ENCODE peak calls at places on chromosome 2, in six cellular contexts. D is neuronal stem cell, L is IMR-90, N is mesendoderm, W is H1, F is mesenchymal stem cell. Q is an unnamed sample.

GRCh38 chr2:110770696-110771425 is 38.5 kb downstream of the ACOXL start:
- DNase-seq in N (peak; percentile 92), D (peak; percentile 87), W (no peak), F (peak; percentile 29), L (peak; percentile 27), Q (no peak)

GRCh38 chr2:8324164-8324848 is 357.6 kb upstream of the ID2 start:
- DNase-seq in L (peak; percentile 54), F (no peak), D (no peak), N (peak; percentile 84), W (no peak), Q (no peak)

GRCh38 chr2:177169810-177170514 is 42.6 kb upstream of the HNRNPA3 start:
- DNase-seq in L (no peak), F (no peak), N (no peak), D (no peak), W (no peak), Q (peak; percentile 57)

GRCh38 chr2:85132392-85132791 is 800 bp upstream of the TCF7L1 start:
- DNase-seq in N (no peak), L (peak; percentile 39), D (no peak), W (no peak), F (no peak), Q (peak; percentile 57)

GRCh38 chr2:239343946-239344856 is 56.6 kb downstream of the HDAC4 start:
- DNase-seq in F (no peak), N (no peak), L (no peak), W (no peak), D (no peak), Q (no peak)

GRCh38 chr2:42793314-42794270 is 1.2 kb upstream of the HAAO start:
- DNase-seq in N (peak; percentile 65), W (no peak), F (peak; percentile 46), L (no peak), D (peak; percentile 38), Q (no peak)

GRCh38 chr2:186687774-186688173 is 6.1 kb upstream of the FAM171B start:
- DNase-seq in L (peak; percentile 90), D (no peak), F (peak; percentile 17), N (no peak), W (no peak), Q (no peak)

GRCh38 chr2:23404426-23404825 is 19.4 kb downstream of the KLHL29 start:
- DNase-seq in N (peak; percentile 91), D (no peak), F (peak; percentile 89), W (no peak), L (peak; percentile 91), Q (peak; percentile 55)

GRCh38 chr2:50672286-50672685 is 359.6 kb downstream of the NRXN1 start:
- DNase-seq in N (no peak), L (no peak), W (no peak), D (no peak), F (no peak), Q (no peak)

GRCh38 chr2:101135412-101136296 is 15.5 kb downstream of the TBC1D8 start:
- DNase-seq in N (peak; percentile 59), L (no peak), W (no peak), F (no peak), D (no peak), Q (peak; percentile 41)

GRCh38 chr2:236718207-236718992 is 148.8 kb downstream of the ACKR3 start:
- DNase-seq in L (peak; percentile 8), N (no peak), W (no peak), F (no peak), D (no peak), Q (peak; percentile 77)

GRCh38 chr2:124258481-124258880 is 233.4 kb downstream of the CNTNAP5 start:
- DNase-seq in F (peak; percentile 20), W (no peak), N (no peak), D (no peak), L (peak; percentile 37), Q (no peak)

GRCh38 chr2:41774011-41774605 is 273.7 kb upstream of the PKDCC start:
- DNase-seq in D (no peak), N (peak; percentile 69), W (no peak), F (no peak), L (no peak), Q (no peak)

GRCh38 chr2:3594493-3595281 is at the start of gene COLEC11:
- DNase-seq in N (peak; percentile 70), L (no peak), D (no peak), W (no peak), F (peak; percentile 48), Q (no peak)

GRCh38 chr2:100039291-100039985 is 103.0 kb downstream of the AFF3 start:
- DNase-seq in D (no peak), L (no peak), F (no peak), W (no peak), N (no peak), Q (no peak)
- H3K18ac ChIP-seq in D (no peak overlapping the region), L (no peak overlapping the region), F (no peak overlapping the region), W (no peak overlapping the region), N (no peak overlapping the region), Q (no peak overlapping the region)

GRCh38 chr2:11154460-11155325 is 574 bp upstream of the SLC66A3 start:
- DNase-seq in L (peak; percentile 93), W (peak; percentile 81), D (peak; percentile 94), N (peak; percentile 96), F (peak; percentile 95), Q (peak; percentile 96)

GRCh38 chr2:11155326-11156059 is at the start of gene SLC66A3:
- DNase-seq in F (peak; percentile 87), W (peak; percentile 50), N (peak; percentile 87), D (peak; percentile 91), L (peak; percentile 87), Q (peak; percentile 77)

GRCh38 chr2:11157731-11158130 is 2.5 kb downstream of the SLC66A3 start:
- DNase-seq in D (no peak), W (no peak), L (no peak), F (no peak), N (no peak), Q (no peak)

GRCh38 chr2:11157296-11157695 is 2.0 kb downstream of the SLC66A3 start:
- DNase-seq in F (no peak), N (no peak), L (no peak), W (no peak), D (no peak), Q (no peak)

GRCh38 chr2:11156396-11157075 is 1.3 kb downstream of the SLC66A3 start:
- DNase-seq in D (no peak), L (no peak), W (no peak), F (no peak), N (no peak), Q (no peak)
- H3K4me3 ChIP-seq in D (no peak overlapping the region), L (no peak overlapping the region), W (no peak overlapping the region), F (no peak overlapping the region), N (no peak overlapping the region), Q (no peak overlapping the region)

DNA sequence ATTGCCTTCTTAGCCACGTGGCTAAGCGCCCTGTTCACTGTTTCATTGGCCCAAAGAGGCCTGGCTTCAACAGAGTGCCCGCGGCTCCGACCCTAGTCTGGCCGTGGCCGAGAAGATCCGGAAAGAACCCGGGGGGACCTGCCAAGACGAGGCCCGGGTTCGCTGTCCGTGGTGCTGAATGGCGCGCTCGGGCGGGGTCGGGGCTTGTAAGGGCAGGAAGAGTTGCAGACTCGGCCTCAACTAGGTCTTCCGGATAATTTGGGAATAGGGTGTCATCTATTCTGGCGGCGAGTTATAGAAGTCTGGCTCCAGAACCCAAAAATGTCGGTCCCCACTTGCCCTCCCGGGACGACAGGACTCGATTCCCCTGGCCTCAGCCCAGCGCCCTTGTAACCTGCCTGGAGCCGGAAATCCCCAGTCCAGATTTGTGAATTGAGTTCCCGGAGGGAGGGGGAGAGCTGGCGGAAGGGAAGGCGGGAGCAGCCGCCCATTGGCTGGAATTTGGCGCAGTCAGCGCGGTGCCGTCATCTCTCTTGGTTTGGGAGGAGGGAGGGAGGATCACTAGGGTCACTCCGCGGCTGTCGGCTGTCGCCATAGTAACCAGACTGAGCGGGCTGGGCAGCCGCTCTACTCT is 3.5 kb downstream of the CDK5R2 start:
- DNase-seq in F (peak; percentile 42), N (peak; percentile 98), D (peak; percentile 94), L (peak; percentile 73), W (peak; percentile 91), Q (peak; percentile 27)
- H3K27me3 ChIP-seq in F (peaks cover 69% of the 10 kb centered on the region), N (peaks cover 19% of the 10 kb centered on the region), D (peaks cover 44% of the 10 kb centered on the region), L (peaks cover 51% of the 10 kb centered on the region), W (peaks cover 44% of the 10 kb centered on the region), Q (peaks cover 37% of the 10 kb centered on the region)

DNA sequence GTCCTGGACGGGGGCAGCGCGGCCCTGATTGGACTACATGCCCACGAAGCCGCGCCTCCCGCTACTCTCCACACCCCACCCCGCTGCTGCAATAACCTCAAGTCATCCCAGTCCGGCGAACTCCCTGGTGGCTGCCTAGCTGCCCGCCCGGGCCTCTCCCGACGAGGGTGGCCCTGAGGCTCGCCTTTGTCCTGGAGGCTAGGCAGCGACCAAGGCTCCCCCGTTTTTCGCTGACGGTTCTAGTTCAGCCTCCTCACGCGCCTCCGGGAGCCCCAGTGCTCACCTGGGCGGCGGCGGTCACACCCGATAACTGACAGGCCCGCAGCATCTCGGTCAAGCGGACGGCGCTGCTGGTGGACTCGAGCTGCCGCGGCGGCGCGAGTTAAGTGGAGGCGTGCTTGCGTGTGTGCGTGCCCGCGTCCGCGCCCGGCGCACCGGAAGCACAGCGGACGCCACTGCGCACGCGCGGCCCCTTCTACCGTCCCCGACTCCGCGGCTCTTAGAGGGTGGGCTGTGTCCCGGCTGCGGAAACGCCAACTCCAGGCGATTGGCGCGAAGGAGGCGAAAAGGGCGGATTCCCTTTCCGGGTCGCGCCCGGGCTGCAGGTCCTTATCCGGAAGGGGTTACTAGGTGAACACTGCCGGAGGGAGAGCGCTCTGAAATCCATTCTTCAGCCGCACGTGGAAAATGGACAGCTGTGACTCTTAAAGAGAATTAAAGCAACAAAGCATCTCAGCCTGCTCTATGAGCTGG is at the start of gene IMMT:
- DNase-seq in N (peak; percentile 98), L (peak; percentile 95), F (peak; percentile 98), W (peak; percentile 87), D (peak; percentile 93), Q (peak; percentile 96)
- H3K18ac ChIP-seq in N (peak within 1 kb of the TSS; percentile 69), L (peak within 1 kb of the TSS; percentile 33), F (peak within 1 kb of the TSS; percentile 99), W (peak within 1 kb of the TSS; percentile 84), D (peak within 1 kb of the TSS; percentile 99), Q (peak within 1 kb of the TSS; percentile 96)

GRCh38 chr2:46302005-46302696 is 4.9 kb downstream of the EPAS1 start:
- DNase-seq in W (no peak), D (no peak), F (no peak), N (no peak), L (no peak), Q (no peak)

GRCh38 chr2:46298272-46298521 is 990 bp downstream of the EPAS1 start:
- DNase-seq in N (no peak), W (no peak), D (no peak), F (no peak), L (no peak), Q (no peak)

GRCh38 chr2:46299365-46300263 is 2.4 kb downstream of the EPAS1 start:
- DNase-seq in L (peak; percentile 62), D (peak; percentile 41), W (no peak), N (peak; percentile 67), F (peak; percentile 84), Q (peak; percentile 72)

GRCh38 chr2:46298522-46299351 is 1.5 kb downstream of the EPAS1 start:
- DNase-seq in L (peak; percentile 47), N (peak; percentile 56), W (no peak), D (peak; percentile 37), F (peak; percentile 61), Q (no peak)

GRCh38 chr2:46300406-46300832 is 3.2 kb downstream of the EPAS1 start:
- DNase-seq in F (no peak), N (no peak), L (no peak), D (no peak), W (no peak), Q (peak; percentile 60)
- H3K4me3 ChIP-seq in F (no peak overlapping the region), N (no peak overlapping the region), L (peak overlapping the region; percentile 87), D (no peak overlapping the region), W (no peak overlapping the region), Q (peak overlapping the region; percentile 40)